ENCODE peak calls at places on chromosomes 13 and 19, in six cellular contexts. L, Q, V, K, Z and R are unnamed samples.
A peak's percentile ranks its signal among the peaks of the same experiment; 100 is the strongest.

GRCh38 chr13:46544208-46544607 is 8.8 kb upstream of the LRCH1 start:
- DNase-seq in V (no peak), K (no peak), Q (no peak), Z (no peak), L (no peak), R (no peak)

GRCh38 chr19:10091892-10092641 is 6.0 kb downstream of the SHFL start:
- DNase-seq in L (no peak), K (no peak), Q (no peak), V (no peak), Z (no peak), R (no peak)

GRCh38 chr19:9836021-9836420 is 903 bp downstream of the PIN1 start:
- DNase-seq in K (no peak), V (no peak), L (no peak), Q (no peak), Z (no peak), R (no peak)

GRCh38 chr19:38769635-38770211 is 3.6 kb downstream of the LGALS7 start:
- DNase-seq in V (peak; percentile 76), Z (peak; percentile 71), K (peak; percentile 90), L (peak; percentile 92), Q (peak; percentile 96), R (peak; percentile 76)

GRCh38 chr19:32662186-32662585 is 12.8 kb downstream of the ANKRD27 start:
- DNase-seq in Z (no peak), L (no peak), K (no peak), Q (no peak), V (no peak), R (no peak)

GRCh38 chr13:42803563-42804212 is 22.3 kb downstream of the FAM216B start:
- DNase-seq in L (no peak), V (no peak), K (no peak), Z (no peak), Q (no peak), R (no peak)

GRCh38 chr19:44817725-44818469 is 9.0 kb downstream of the BCAM start:
- DNase-seq in L (no peak), Z (no peak), Q (no peak), V (no peak), K (no peak), R (no peak)

GRCh38 chr13:80946008-80946802 is 605.3 kb upstream of the SPRY2 start:
- DNase-seq in K (no peak), L (no peak), Q (no peak), Z (no peak), V (no peak), R (no peak)

GRCh38 chr19:6667114-6667627 is 2.8 kb downstream of the TNFSF14 start:
- DNase-seq in V (no peak), Z (no peak), K (no peak), L (no peak), Q (no peak), R (no peak)

GRCh38 chr19:35204799-35205732 is 23.5 kb downstream of the FAM187B start:
- DNase-seq in Q (no peak), K (no peak), Z (no peak), L (no peak), V (no peak), R (no peak)

GRCh38 chr19:23520441-23520840 is 125.2 kb upstream of the ZNF91 start:
- DNase-seq in L (no peak), Z (no peak), K (no peak), Q (no peak), V (no peak), R (no peak)

GRCh38 chr13:30486230-30487074 is 20.7 kb upstream of the HMGB1 start:
- DNase-seq in V (no peak), Q (no peak), Z (no peak), L (peak; percentile 80), K (no peak), R (no peak)

GRCh38 chr19:46369817-46370216 is 22.9 kb downstream of the PPP5C start:
- DNase-seq in V (no peak), Z (no peak), Q (no peak), L (no peak), K (no peak), R (no peak)

GRCh38 chr19:41646589-41647204 is 19.8 kb upstream of the CEACAM4 start:
- DNase-seq in K (no peak), L (no peak), Z (no peak), V (no peak), Q (no peak), R (no peak)

GRCh38 chr19:11013771-11014170 is 52.9 kb downstream of the SMARCA4 start:
- DNase-seq in L (no peak), Q (no peak), V (no peak), K (no peak), Z (no peak), R (no peak)

GRCh38 chr19:8631425-8631819 is 989 bp downstream of the NFILZ start:
- DNase-seq in L (no peak), V (no peak), K (no peak), Z (peak; percentile 17), Q (peak; percentile 83), R (no peak)

GRCh38 chr13:98509271-98510155 is 67.4 kb downstream of the STK24 start:
- DNase-seq in V (peak; percentile 26), K (no peak), L (peak; percentile 66), Z (peak; percentile 65), Q (no peak), R (peak; percentile 60)

GRCh38 chr13:21014139-21014665 is 47.2 kb downstream of the LATS2 start:
- DNase-seq in Q (no peak), Z (peak; percentile 11), V (no peak), L (no peak), K (no peak), R (no peak)

GRCh38 chr13:21012211-21012610 is 49.2 kb downstream of the LATS2 start:
- DNase-seq in K (no peak), L (no peak), V (no peak), Z (peak; percentile 4), Q (no peak), R (no peak)

GRCh38 chr13:21014666-21015170 is 46.7 kb downstream of the LATS2 start:
- DNase-seq in K (no peak), Q (no peak), L (no peak), V (no peak), Z (peak; percentile 90), R (no peak)

GRCh38 chr13:21012841-21013681 is 48.3 kb downstream of the LATS2 start:
- DNase-seq in Z (peak; percentile 49), K (no peak), Q (no peak), L (no peak), V (no peak), R (no peak)

DNA sequence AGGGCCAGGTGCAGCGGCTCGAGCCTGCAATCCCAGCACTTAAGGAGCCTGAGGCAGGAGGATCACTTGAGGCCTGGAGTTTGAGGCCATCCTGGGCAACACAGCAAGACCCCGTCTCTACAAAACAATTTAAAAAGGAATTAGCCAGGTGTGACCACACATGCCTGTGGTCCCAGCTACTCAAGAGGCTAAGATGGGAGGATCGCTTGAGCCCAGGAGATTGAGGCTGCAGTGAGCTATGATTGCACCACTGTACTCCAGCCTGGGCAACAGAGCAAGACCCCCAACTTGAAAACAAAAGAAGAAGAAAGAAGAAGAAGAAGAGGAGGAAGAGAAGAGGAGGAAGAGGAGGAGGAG is 47.7 kb downstream of the LATS2 start:
- DNase-seq in Q (no peak), K (no peak), L (no peak), Z (peak; percentile 8), V (no peak), R (no peak)
- H3K4me1 ChIP-seq in Q (peaks cover 9% of the 10 kb centered on the region), K (no peaks in the 10 kb centered on the region), L (peaks cover 80% of the 10 kb centered on the region), Z (peaks cover 100% of the 10 kb centered on the region), V (no peaks in the 10 kb centered on the region), R (peaks cover 16% of the 10 kb centered on the region)

GRCh38 chr13:96540656-96541055 is 450.7 kb downstream of the HS6ST3 start:
- DNase-seq in Z (no peak), L (no peak), K (no peak), Q (no peak), V (no peak), R (no peak)
- H3K4me1 ChIP-seq in Z (no peaks in the 10 kb centered on the region), L (no peaks in the 10 kb centered on the region), K (no peaks in the 10 kb centered on the region), Q (no peaks in the 10 kb centered on the region), V (no peaks in the 10 kb centered on the region), R (no peaks in the 10 kb centered on the region)

GRCh38 chr13:40457844-40458243 is 208.6 kb downstream of the FOXO1 start:
- DNase-seq in Z (no peak), K (no peak), Q (no peak), V (no peak), L (no peak), R (no peak)

GRCh38 chr13:40456397-40456958 is 210.0 kb downstream of the FOXO1 start:
- DNase-seq in Z (no peak), V (no peak), Q (no peak), L (no peak), K (no peak), R (no peak)

GRCh38 chr13:40456979-40457553 is 209.4 kb downstream of the FOXO1 start:
- DNase-seq in Q (no peak), V (no peak), Z (no peak), K (no peak), L (no peak), R (no peak)

GRCh38 chr13:40458283-40459031 is 208.0 kb downstream of the FOXO1 start:
- DNase-seq in L (no peak), Q (no peak), V (no peak), Z (no peak), K (no peak), R (no peak)

GRCh38 chr13:40460116-40460515 is 206.3 kb downstream of the FOXO1 start:
- DNase-seq in V (no peak), K (no peak), L (no peak), Z (no peak), Q (no peak), R (no peak)
- H3K4me1 ChIP-seq in V (no peaks in the 10 kb centered on the region), K (no peaks in the 10 kb centered on the region), L (no peaks in the 10 kb centered on the region), Z (no peaks in the 10 kb centered on the region), Q (no peaks in the 10 kb centered on the region), R (no peaks in the 10 kb centered on the region)

DNA sequence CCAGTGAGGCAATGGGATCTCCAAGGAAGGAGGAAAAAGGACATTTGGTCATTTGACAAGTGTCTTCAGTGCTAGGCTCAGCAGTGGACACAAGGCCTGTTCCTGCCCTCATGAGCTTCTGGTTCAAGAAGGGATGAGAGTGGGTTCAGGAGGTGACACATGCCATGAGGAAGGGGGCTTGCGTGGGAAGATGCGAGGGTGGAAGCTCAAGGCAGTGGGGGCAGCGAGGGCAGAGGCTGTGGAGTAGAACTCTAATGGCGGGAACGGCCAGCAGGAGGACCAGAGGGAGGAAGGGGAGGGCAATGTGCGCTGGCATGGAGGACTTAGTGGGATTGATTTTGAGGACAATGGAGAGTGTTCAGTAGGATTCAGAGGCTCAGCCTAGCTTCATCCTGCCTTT is 3.3 kb downstream of the PIK3R2 start:
- DNase-seq in Q (no peak), K (no peak), L (no peak), V (no peak), Z (no peak), R (no peak)
- H3K4me1 ChIP-seq in Q (no peaks in the 10 kb centered on the region), K (peaks cover 24% of the 10 kb centered on the region), L (peaks cover 72% of the 10 kb centered on the region), V (peaks cover 52% of the 10 kb centered on the region), Z (peaks cover 57% of the 10 kb centered on the region), R (peaks cover 51% of the 10 kb centered on the region)